ENCODE peak calls at places on chromosomes 2 and 18, in ten cellular contexts. B is GM10248, O is GM20000, L is body of pancreas, N is fibroblast of mammary gland, Z is kidney, R is lower lobe of right lung, X is HFF-Myc, V is GM23338, Y is BJ. W is an unnamed sample.

GRCh38 chr2:172102159-172102857 is 392 bp downstream of the DLX2 start:
- DNase-seq in B (peak; percentile 23), O (no peak), L (no peak), N (peak; percentile 50), Z (peak; percentile 73), R (no peak), X (no peak), V (no peak), Y (no peak), W (peak; percentile 77)

GRCh38 chr18:54878662-54879058 is 50.4 kb downstream of the RAB27B start:
- DNase-seq in B (no peak), O (no peak), L (no peak), N (no peak), Z (no peak), R (no peak), X (no peak), V (no peak), Y (no peak), W (no peak)

GRCh38 chr2:109436635-109437225 is 177.0 kb downstream of the SEPTIN10 start:
- DNase-seq in B (no peak), O (no peak), L (no peak), N (no peak), Z (no peak), R (peak; percentile 34), X (no peak), V (no peak), Y (no peak), W (no peak)

GRCh38 chr2:222655406-222655747 is 515 bp downstream of the FARSB start:
- DNase-seq in B (peak; percentile 21), O (no peak), L (no peak), N (peak; percentile 42), Z (no peak), R (no peak), X (no peak), V (peak; percentile 5), Y (no peak), W (peak; percentile 50)

GRCh38 chr2:196482119-196483065 is 157.1 kb upstream of the CCDC150 start:
- DNase-seq in B (no peak), O (no peak), L (no peak), N (peak; percentile 84), Z (no peak), R (no peak), X (no peak), V (no peak), Y (no peak), W (peak; percentile 54)

GRCh38 chr2:216349366-216349765 is 22.9 kb downstream of the MARCHF4 start:
- DNase-seq in B (no peak), O (no peak), L (no peak), N (no peak), Z (no peak), R (no peak), X (no peak), V (peak; percentile 65), Y (no peak), W (no peak)

GRCh38 chr18:10462597-10462996 is 8.2 kb downstream of the APCDD1 start:
- DNase-seq in B (no peak), O (no peak), L (no peak), N (no peak), Z (no peak), R (no peak), X (no peak), V (no peak), Y (no peak), W (no peak)

GRCh38 chr2:43236256-43236655 is 9.8 kb upstream of the ZFP36L2 start:
- DNase-seq in B (no peak), O (no peak), L (no peak), N (no peak), Z (no peak), R (no peak), X (no peak), V (no peak), Y (no peak), W (no peak)

GRCh38 chr2:204050681-204051080 is 114.1 kb downstream of the ICOS start:
- DNase-seq in B (no peak), O (no peak), L (no peak), N (no peak), Z (no peak), R (no peak), X (no peak), V (no peak), Y (no peak), W (no peak)

GRCh38 chr2:96928277-96928781 is 58.1 kb downstream of the FAM178B start:
- DNase-seq in B (no peak), O (no peak), L (no peak), N (peak; percentile 20), Z (no peak), R (no peak), X (no peak), V (no peak), Y (no peak), W (peak; percentile 58)

GRCh38 chr2:101361519-101361918 is 25.8 kb downstream of the CREG2 start:
- DNase-seq in B (no peak), O (no peak), L (no peak), N (no peak), Z (no peak), R (no peak), X (no peak), V (no peak), Y (no peak), W (no peak)

GRCh38 chr2:105607920-105608504 is 136.7 kb upstream of the NCK2 start:
- DNase-seq in B (no peak), O (no peak), L (peak; percentile 36), N (no peak), Z (no peak), R (no peak), X (no peak), V (no peak), Y (no peak), W (no peak)

GRCh38 chr18:26510337-26510736 is 38.0 kb downstream of the KCTD1 start:
- DNase-seq in B (no peak), O (no peak), L (no peak), N (no peak), Z (no peak), R (no peak), X (no peak), V (no peak), Y (no peak), W (no peak)

GRCh38 chr18:21760321-21760720 is 19.7 kb downstream of the MIB1 start:
- DNase-seq in B (no peak), O (no peak), L (no peak), N (peak; percentile 9), Z (no peak), R (no peak), X (no peak), V (no peak), Y (no peak), W (no peak)

GRCh38 chr2:234550511-234551107 is 53.7 kb upstream of the ARL4C start:
- DNase-seq in B (peak; percentile 72), O (peak; percentile 71), L (peak; percentile 62), N (peak; percentile 75), Z (no peak), R (peak; percentile 60), X (peak; percentile 33), V (peak; percentile 92), Y (no peak), W (peak; percentile 65)
- TF ChIP-seq CTCF in B (peak; percentile 90), O (peak; percentile 87), L (peak; percentile 87), N (peak; percentile 98), Z (peak; percentile 95), R (peak; percentile 94), X (peak; percentile 95), V (peak; percentile 90), Y (peak; percentile 92), W (peak; percentile 98)

DNA sequence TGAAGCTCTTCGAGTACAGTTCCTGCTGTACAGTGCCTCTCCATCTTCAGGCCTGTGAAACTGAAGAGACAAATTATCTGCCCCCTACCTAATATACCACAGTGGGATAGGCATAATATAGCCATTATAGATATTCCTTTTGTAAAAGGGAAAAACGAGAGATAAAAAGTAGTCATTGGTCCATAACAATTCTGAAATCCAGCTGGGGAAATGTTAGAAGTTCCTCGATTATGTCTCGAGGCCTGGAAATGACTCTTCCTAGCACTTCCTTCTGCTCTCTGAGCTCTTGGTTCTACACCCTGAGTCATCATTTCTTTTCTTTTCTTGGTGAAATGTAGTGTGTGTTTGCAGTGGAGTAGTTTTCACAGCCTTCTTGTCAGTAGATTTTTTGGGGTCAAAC is 51.5 kb downstream of the ASB1 start:
- DNase-seq in B (no peak), O (no peak), L (no peak), N (no peak), Z (no peak), R (no peak), X (no peak), V (no peak), Y (no peak), W (no peak)
- TF ChIP-seq CTCF in B (no peak), O (no peak), L (no peak), N (no peak), Z (no peak), R (no peak), X (no peak), V (no peak), Y (no peak), W (no peak)

GRCh38 chr2:60000681-60001080 is 552.8 kb downstream of the BCL11A start:
- DNase-seq in B (no peak), O (no peak), L (no peak), N (no peak), Z (no peak), R (no peak), X (no peak), V (no peak), Y (no peak), W (peak; percentile 60)
- TF ChIP-seq CTCF in B (no peak), O (no peak), L (no peak), N (no peak), Z (no peak), R (no peak), X (no peak), V (no peak), Y (no peak), W (no peak)

GRCh38 chr2:230849633-230850357 is 14.9 kb upstream of the ITM2C start:
- DNase-seq in B (peak; percentile 84), O (peak; percentile 81), L (peak; percentile 67), N (peak; percentile 21), Z (no peak), R (peak; percentile 76), X (no peak), V (peak; percentile 95), Y (no peak), W (peak; percentile 45)

GRCh38 chr2:230852113-230852512 is 12.6 kb upstream of the ITM2C start:
- DNase-seq in B (no peak), O (no peak), L (no peak), N (no peak), Z (no peak), R (no peak), X (no peak), V (no peak), Y (no peak), W (no peak)

GRCh38 chr2:230847883-230848388 is 16.8 kb upstream of the ITM2C start:
- DNase-seq in B (peak; percentile 92), O (peak; percentile 91), L (peak; percentile 90), N (peak; percentile 77), Z (peak; percentile 96), R (peak; percentile 91), X (peak; percentile 11), V (peak; percentile 95), Y (no peak), W (peak; percentile 78)

GRCh38 chr2:230846360-230846759 is 18.4 kb upstream of the ITM2C start:
- DNase-seq in B (no peak), O (no peak), L (no peak), N (no peak), Z (no peak), R (no peak), X (no peak), V (no peak), Y (no peak), W (no peak)

GRCh38 chr2:230850358-230850658 is 14.4 kb upstream of the ITM2C start:
- DNase-seq in B (no peak), O (no peak), L (no peak), N (no peak), Z (no peak), R (no peak), X (no peak), V (no peak), Y (no peak), W (no peak)
- TF ChIP-seq CTCF in B (no peak), O (no peak), L (no peak), N (no peak), Z (no peak), R (peak; percentile 7), X (no peak), V (no peak), Y (no peak), W (no peak)